ENCODE peak calls at places on chromosomes 2 and 18, in six cellular contexts. H is H9, M is mesendoderm, W is neuronal stem cell, T is IMR-90, Q is H1. P is an unnamed sample.

GRCh38 chr2:46849080-46849715 is 66.4 kb downstream of the MCFD2 start:
- DNase-seq in H (no peak), M (no peak), W (no peak), T (peak), Q (no peak), P (no peak)

GRCh38 chr2:142041996-142042395 is 88.8 kb downstream of the LRP1B start:
- DNase-seq in H (no peak), M (no peak), W (no peak), T (no peak), Q (no peak), P (no peak)

GRCh38 chr2:143476421-143477084 is 347.3 kb downstream of the ARHGAP15 start:
- DNase-seq in H (no peak), M (no peak), W (no peak), T (peak), Q (no peak), P (peak)

GRCh38 chr2:96145028-96145939 is at the start of gene DUSP2:
- DNase-seq in H (peak), M (peak), W (peak), T (peak), Q (peak), P (peak)

GRCh38 chr2:184756161-184756560 is 157.8 kb downstream of the ZNF804A start:
- DNase-seq in H (no peak), M (no peak), W (no peak), T (no peak), Q (no peak), P (no peak)

GRCh38 chr18:5720132-5720531 is 175.2 kb downstream of the TMEM200C start:
- DNase-seq in H (no peak), M (no peak), W (no peak), T (no peak), Q (no peak), P (no peak)

GRCh38 chr2:180604077-180604476 is 376.3 kb upstream of the UBE2E3 start:
- DNase-seq in H (no peak), M (peak), W (peak), T (peak), Q (peak), P (peak)

GRCh38 chr2:106095478-106096392 is 98.4 kb downstream of the UXS1 start:
- DNase-seq in H (no peak), M (no peak), W (no peak), T (no peak), Q (no peak), P (no peak)

GRCh38 chr2:234158812-234159211 is 108.3 kb downstream of the SPP2 start:
- DNase-seq in H (no peak), M (no peak), W (no peak), T (peak), Q (no peak), P (no peak)

GRCh38 chr2:108534577-108535379 is 508 bp downstream of the LIMS1 start:
- DNase-seq in H (peak), M (peak), W (peak), T (no peak), Q (no peak), P (peak)

GRCh38 chr2:71928734-71929481 is 218.8 kb downstream of the CYP26B1 start:
- DNase-seq in H (peak), M (no peak), W (no peak), T (no peak), Q (peak), P (no peak)

GRCh38 chr18:24818451-24818850 is 358.0 kb downstream of the HRH4 start:
- DNase-seq in H (no peak), M (no peak), W (no peak), T (no peak), Q (no peak), P (no peak)

GRCh38 chr2:50491541-50492114 is 540.3 kb downstream of the NRXN1 start:
- DNase-seq in H (no peak), M (peak), W (peak), T (peak), Q (no peak), P (peak)

GRCh38 chr2:55152475-55153422 is 79.3 kb downstream of the CLHC1 start:
- DNase-seq in H (no peak), M (no peak), W (no peak), T (no peak), Q (no peak), P (peak)

GRCh38 chr2:197885587-197885986 is 81.2 kb downstream of the PLCL1 start:
- DNase-seq in H (no peak), M (no peak), W (no peak), T (no peak), Q (no peak), P (no peak)

GRCh38 chr18:8996771-8997432 is 105.6 kb upstream of the NDUFV2 start:
- DNase-seq in H (no peak), M (no peak), W (no peak), T (no peak), Q (no peak), P (no peak)

GRCh38 chr2:17387591-17387990 is 130.6 kb downstream of the RAD51AP2 start:
- DNase-seq in H (no peak), M (no peak), W (no peak), T (no peak), Q (no peak), P (no peak)

GRCh38 chr2:242010567-242011513 is 141.3 kb downstream of the RTP5 start:
- DNase-seq in H (no peak), M (no peak), W (no peak), T (peak), Q (no peak), P (no peak)

GRCh38 chr2:219436491-219436890 is 1.8 kb downstream of the SPEG start:
- DNase-seq in H (no peak), M (no peak), W (no peak), T (no peak), Q (no peak), P (no peak)

GRCh38 chr2:219435701-219436100 is 1.1 kb downstream of the SPEG start:
- DNase-seq in H (peak), M (no peak), W (no peak), T (no peak), Q (no peak), P (no peak)

GRCh38 chr2:219434718-219435525 is at the start of gene SPEG:
- DNase-seq in H (peak), M (no peak), W (no peak), T (no peak), Q (no peak), P (no peak)

GRCh38 chr2:219434468-219434717 is 250 bp upstream of the SPEG start:
- DNase-seq in H (no peak), M (no peak), W (no peak), T (no peak), Q (no peak), P (no peak)

DNA sequence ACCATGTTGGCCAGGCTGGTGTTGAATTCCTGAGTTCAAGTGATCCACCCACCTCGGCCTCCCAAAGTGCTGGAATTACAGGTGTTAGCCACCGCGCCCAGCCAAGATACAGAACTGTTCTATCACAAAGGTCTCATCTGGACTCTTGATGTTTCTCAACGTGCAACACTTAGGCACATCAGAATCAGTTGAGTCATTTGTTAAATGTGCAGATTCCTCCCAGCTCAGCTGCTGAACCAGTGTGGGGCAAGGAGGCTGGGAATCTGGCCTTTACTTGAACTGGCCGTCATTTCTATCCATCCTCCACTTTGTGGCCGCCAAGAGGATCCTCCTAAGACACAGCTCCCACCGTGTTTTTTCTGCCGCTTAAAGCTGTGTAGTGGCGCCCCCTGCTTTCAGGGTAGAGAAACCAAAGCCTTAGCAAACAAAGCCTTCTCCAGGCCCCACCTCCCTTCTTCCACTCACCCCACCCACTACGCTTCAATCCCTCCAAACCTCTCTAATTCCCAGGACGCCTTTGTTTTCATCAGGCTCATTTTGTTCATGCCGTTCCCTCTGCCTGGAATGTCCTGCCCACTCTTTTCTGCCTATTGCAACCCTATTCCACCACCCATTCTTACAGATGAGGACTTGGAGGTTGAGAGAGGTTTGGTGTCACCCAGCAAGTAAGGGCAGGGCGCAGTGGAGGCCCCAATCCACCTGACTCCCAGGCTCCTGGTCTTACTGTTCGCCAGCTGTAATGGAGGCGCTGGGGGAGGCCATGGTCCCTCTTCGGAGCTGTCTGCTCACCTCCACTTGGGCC is 776 bp upstream of the SPEG start:
- DNase-seq in H (peak), M (peak), W (no peak), T (peak), Q (peak), P (peak)
- H4K8ac ChIP-seq in H (no peak), M (no peak), W (peak), T (no peak), Q (peak), P (peak)

GRCh38 chr2:221388891-221389290 is 183.2 kb downstream of the EPHA4 start:
- DNase-seq in H (no peak), M (peak), W (no peak), T (no peak), Q (no peak), P (no peak)

GRCh38 chr2:221392228-221392881 is 179.7 kb downstream of the EPHA4 start:
- DNase-seq in H (no peak), M (no peak), W (no peak), T (no peak), Q (no peak), P (no peak)

GRCh38 chr2:221390846-221391245 is 181.3 kb downstream of the EPHA4 start:
- DNase-seq in H (no peak), M (no peak), W (no peak), T (no peak), Q (no peak), P (no peak)

GRCh38 chr2:221389909-221390308 is 182.2 kb downstream of the EPHA4 start:
- DNase-seq in H (no peak), M (no peak), W (no peak), T (no peak), Q (no peak), P (no peak)

DNA sequence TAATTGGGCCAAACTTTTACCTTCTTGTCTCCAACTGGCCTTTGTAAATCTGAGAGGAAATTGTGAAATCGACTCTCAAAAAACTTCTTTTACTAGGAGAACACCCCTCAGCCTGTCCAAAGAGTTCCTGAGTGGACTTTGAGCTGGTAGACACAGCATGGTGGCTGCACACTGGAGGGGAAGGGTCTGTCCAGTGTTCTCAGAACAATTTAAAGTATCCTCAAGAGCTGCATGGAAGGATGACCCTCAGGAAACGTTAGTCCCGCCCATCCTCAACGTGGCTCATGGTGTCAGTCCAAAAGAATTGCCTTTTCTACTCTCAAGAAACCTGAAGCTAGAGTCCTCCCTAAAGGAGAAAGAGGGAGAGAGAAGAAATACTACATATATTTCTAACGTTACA is 182.7 kb downstream of the EPHA4 start:
- DNase-seq in H (no peak), M (no peak), W (no peak), T (no peak), Q (no peak), P (no peak)
- H2BK15ac ChIP-seq in H (no peak), M (no peak), W (no peak), T (no peak), Q (no peak), P (no peak)

DNA sequence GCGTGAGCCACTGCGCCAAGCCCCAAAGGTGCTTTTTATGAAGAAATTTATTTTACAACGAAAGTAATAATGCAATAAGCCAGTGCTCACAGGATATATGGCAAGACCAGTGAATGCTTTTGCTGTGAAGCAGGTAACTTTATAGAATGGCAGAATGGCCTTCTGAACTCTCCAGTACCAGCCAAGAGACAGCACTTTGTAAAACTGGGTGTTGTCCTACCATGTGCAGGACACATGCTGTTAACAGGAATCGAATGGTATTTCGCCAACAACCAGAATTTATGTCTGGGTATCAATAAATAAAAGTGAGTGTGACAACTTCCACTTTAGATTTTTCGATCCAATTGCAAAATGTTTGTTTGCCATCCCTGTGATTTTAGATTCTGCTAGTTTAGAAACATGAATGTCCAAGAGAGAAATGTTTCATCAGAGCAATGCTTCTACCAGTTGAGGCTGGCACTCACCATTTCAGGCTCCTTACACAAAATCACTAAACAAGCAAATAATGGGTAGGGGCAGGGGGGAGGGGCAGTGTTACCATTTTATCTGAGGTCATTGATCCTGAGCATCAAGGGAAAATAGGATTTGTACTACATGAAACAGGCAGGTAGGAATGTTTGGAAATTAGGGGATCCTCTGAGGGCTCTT is 95.9 kb downstream of the ATL2 start:
- DNase-seq in H (no peak), M (no peak), W (no peak), T (no peak), Q (no peak), P (no peak)
- H3K18ac ChIP-seq in H (no peak), M (no peak), W (no peak), T (no peak), Q (no peak), P (no peak)

GRCh38 chr2:192535956-192536685 is 341.4 kb upstream of the TMEFF2 start:
- DNase-seq in H (no peak), M (no peak), W (no peak), T (no peak), Q (no peak), P (no peak)

GRCh38 chr2:192534076-192534475 is 339.3 kb upstream of the TMEFF2 start:
- DNase-seq in H (no peak), M (no peak), W (no peak), T (no peak), Q (no peak), P (no peak)
- H4K8ac ChIP-seq in H (no peak), M (no peak), W (no peak), T (no peak), Q (no peak), P (no peak)

GRCh38 chr2:70569559-70569958 is 15.9 kb upstream of the TGFA start:
- DNase-seq in H (no peak), M (no peak), W (no peak), T (no peak), Q (no peak), P (no peak)
- H2BK15ac ChIP-seq in H (no peak), M (no peak), W (no peak), T (no peak), Q (no peak), P (no peak)

DNA sequence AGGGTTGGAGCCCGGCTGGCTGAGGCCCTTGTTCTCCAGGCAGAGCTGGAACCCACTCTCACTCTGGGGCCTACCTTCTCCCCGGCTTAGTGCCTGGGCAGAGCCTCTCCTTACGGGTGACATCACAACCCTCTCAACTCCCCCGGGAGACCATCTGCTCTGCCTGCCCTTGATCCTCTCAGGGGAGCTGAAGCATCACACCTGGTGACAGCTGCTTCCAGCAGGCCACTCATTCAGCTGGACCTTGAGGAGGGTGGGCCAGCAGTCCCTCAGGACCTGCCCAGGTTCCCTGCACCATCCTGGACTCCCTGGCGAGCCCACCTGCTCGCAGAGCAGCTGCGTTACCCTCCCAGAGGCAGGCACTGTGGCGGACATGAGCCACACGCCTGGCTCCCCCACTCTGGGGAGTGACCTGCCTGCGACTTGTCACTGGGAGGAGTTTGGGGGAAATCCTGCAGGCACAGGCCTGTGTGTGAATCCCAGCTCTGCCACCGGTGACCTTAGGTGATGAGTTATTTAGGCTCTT is 13.1 kb downstream of the HS6ST1 start:
- DNase-seq in H (no peak), M (no peak), W (no peak), T (peak), Q (no peak), P (peak)
- H3K18ac ChIP-seq in H (no peak), M (no peak), W (peak), T (peak), Q (peak), P (peak)

GRCh38 chr18:59873616-59874015 is 26.2 kb upstream of the PMAIP1 start:
- DNase-seq in H (no peak), M (no peak), W (no peak), T (peak), Q (no peak), P (peak)
- H4K8ac ChIP-seq in H (no peak), M (no peak), W (no peak), T (peak), Q (no peak), P (peak)

P was measured in mesenchymal stem cell.